ENCODE peak calls at places on chromosome 1, in ten cellular contexts. D is activated effector memory CD4-positive, alpha-beta T cell treated with anti-CD3 and anti-CD28 coated beads, Interleukin-2, amount 50 U/mL, for 16 hours; K is HAP-1; L is NCI-H345; J is WTC11; X is suprapubic skin; V is AG04449; Z is NB4; H is fibroblast of the aortic adventitia; P is CD4-positive, alpha-beta memory T cell. F is an unnamed sample.

GRCh38 chr1:185352067-185352466 is 35.0 kb upstream of the IVNS1ABP start:
- DNase-seq in D (no peak), K (no peak), L (no peak), J (no peak), X (no peak), V (no peak), Z (no peak), H (peak), P (no peak), F (no peak)

GRCh38 chr1:62621907-62622306 is 24.6 kb downstream of the ANGPTL3 start:
- DNase-seq in D (no peak), K (no peak), L (peak), J (no peak), X (peak), V (peak), Z (peak), H (peak), P (no peak), F (no peak)

GRCh38 chr1:16073490-16074104 is at the start of gene FAM131C:
- DNase-seq in D (peak), K (peak), L (peak), J (peak), X (no peak), V (no peak), Z (peak), H (no peak), P (peak), F (no peak)

GRCh38 chr1:185314416-185314815 is 2.6 kb downstream of the IVNS1ABP start:
- DNase-seq in D (no peak), K (peak), L (no peak), J (no peak), X (no peak), V (no peak), Z (no peak), H (peak), P (no peak), F (no peak)

GRCh38 chr1:209249280-209249670 is 334.2 kb upstream of the CAMK1G start:
- DNase-seq in D (no peak), K (no peak), L (no peak), J (no peak), X (no peak), V (no peak), Z (peak), H (no peak), P (no peak), F (no peak)

GRCh38 chr1:46747683-46748288 is 28.9 kb upstream of the EFCAB14 start:
- DNase-seq in D (no peak), K (peak), L (peak), J (peak), X (no peak), V (no peak), Z (peak), H (peak), P (no peak), F (peak)

GRCh38 chr1:175539986-175540385 is 203.4 kb downstream of the TNR start:
- DNase-seq in D (no peak), K (no peak), L (no peak), J (no peak), X (no peak), V (no peak), Z (no peak), H (no peak), P (no peak), F (no peak)

GRCh38 chr1:229028509-229028908 is 242.4 kb upstream of the RAB4A start:
- DNase-seq in D (no peak), K (no peak), L (no peak), J (no peak), X (no peak), V (no peak), Z (peak), H (no peak), P (no peak), F (no peak)

GRCh38 chr1:84298336-84298687 is 3.2 kb upstream of the SAMD13 start:
- DNase-seq in D (peak), K (peak), L (peak), J (peak), X (peak), V (no peak), Z (peak), H (peak), P (peak), F (peak)